ENCODE peak calls at places on chromosome 9, in four cellular contexts. G, K, D and F are unnamed samples.

GRCh38 chr9:104802906-104803305 is 39.0 kb downstream of the NIPSNAP3B start:
- DNase-seq in K (no peak), G (no peak), D (no peak), F (no peak)

GRCh38 chr9:95167998-95168397 is 149.5 kb downstream of the FANCC start:
- DNase-seq in K (peak; percentile 64), G (no peak), D (peak; percentile 70), F (peak; percentile 26)

GRCh38 chr9:107847977-107848376 is 358.4 kb upstream of the KLF4 start:
- DNase-seq in K (no peak), G (no peak), D (no peak), F (no peak)

GRCh38 chr9:125375820-125376219 is 114.2 kb downstream of the GAPVD1 start:
- DNase-seq in D (no peak), K (no peak), G (no peak), F (no peak)

GRCh38 chr9:96513622-96514021 is 63.7 kb downstream of the HABP4 start:
- DNase-seq in K (no peak), D (no peak), G (no peak), F (no peak)

GRCh38 chr9:127133739-127134167 is 11.3 kb upstream of the ANGPTL2 start:
- DNase-seq in K (no peak), G (peak; percentile 56), D (peak; percentile 80), F (no peak)

GRCh38 chr9:76153902-76154629 is 240.2 kb downstream of the RFK start:
- DNase-seq in D (no peak), G (no peak), K (no peak), F (no peak)

GRCh38 chr9:93612796-93613154 is 36.4 kb downstream of the PHF2 start:
- DNase-seq in D (peak; percentile 50), G (no peak), K (no peak), F (peak; percentile 33)

GRCh38 chr9:126347911-126348760 is 21.5 kb downstream of the MVB12B start:
- DNase-seq in K (no peak), D (no peak), G (no peak), F (no peak)

GRCh38 chr9:73141282-73141681 is 10.4 kb upstream of the ANXA1 start:
- DNase-seq in G (no peak), D (no peak), K (no peak), F (no peak)

GRCh38 chr9:131411719-131412681 is 18.1 kb downstream of the PRRC2B start:
- DNase-seq in G (no peak), D (no peak), K (no peak), F (no peak)

GRCh38 chr9:131409458-131409992 is 15.6 kb downstream of the PRRC2B start:
- DNase-seq in D (no peak), K (no peak), G (no peak), F (no peak)

GRCh38 chr9:131406567-131407436 is 12.9 kb downstream of the PRRC2B start:
- DNase-seq in G (no peak), K (no peak), D (no peak), F (no peak)

GRCh38 chr9:131407717-131408195 is 13.9 kb downstream of the PRRC2B start:
- DNase-seq in G (peak; percentile 30), D (no peak), K (no peak), F (no peak)

GRCh38 chr9:131410051-131410491 is 16.2 kb downstream of the PRRC2B start:
- DNase-seq in D (no peak), G (no peak), K (peak; percentile 51), F (no peak)
- H3K36me3 ChIP-seq in D (no peaks in the 10 kb centered on the region), G (peaks cover 5% of the 10 kb centered on the region), K (peaks cover 39% of the 10 kb centered on the region), F (peaks cover 5% of the 10 kb centered on the region)

GRCh38 chr9:71685988-71686387 is 82.3 kb downstream of the CEMIP2 start:
- DNase-seq in G (no peak), K (peak; percentile 6), D (no peak), F (no peak)

GRCh38 chr9:71681708-71682268 is 86.5 kb downstream of the CEMIP2 start:
- DNase-seq in D (no peak), K (no peak), G (no peak), F (no peak)

GRCh38 chr9:71684566-71684965 is 83.7 kb downstream of the CEMIP2 start:
- DNase-seq in G (no peak), K (no peak), D (no peak), F (no peak)

GRCh38 chr9:71683598-71684235 is 84.6 kb downstream of the CEMIP2 start:
- DNase-seq in G (no peak), K (no peak), D (peak; percentile 68), F (no peak)

DNA sequence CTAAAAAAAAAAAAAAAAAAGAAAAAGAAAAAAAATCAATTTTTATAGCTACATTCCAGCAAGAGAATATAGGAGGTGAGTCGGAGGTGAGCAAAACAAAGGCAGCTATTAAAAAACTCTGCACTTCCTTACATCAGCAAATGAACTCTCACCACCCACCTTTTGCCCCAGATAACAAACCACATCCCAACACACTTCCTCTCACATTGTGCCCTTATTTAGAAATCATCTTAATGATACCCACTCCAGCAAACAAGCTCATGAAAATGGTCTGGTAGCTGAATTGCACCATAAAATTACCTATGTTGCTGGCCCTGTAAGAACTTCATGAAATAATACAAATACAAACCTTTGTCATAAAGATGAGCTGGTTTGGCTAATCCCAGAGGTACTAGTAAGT is 82.9 kb downstream of the CEMIP2 start:
- DNase-seq in K (peak; percentile 42), G (no peak), D (no peak), F (no peak)
- H3K4me3 ChIP-seq in K (no peak overlapping the region), G (no peak overlapping the region), D (no peak overlapping the region), F (no peak overlapping the region)

DNA sequence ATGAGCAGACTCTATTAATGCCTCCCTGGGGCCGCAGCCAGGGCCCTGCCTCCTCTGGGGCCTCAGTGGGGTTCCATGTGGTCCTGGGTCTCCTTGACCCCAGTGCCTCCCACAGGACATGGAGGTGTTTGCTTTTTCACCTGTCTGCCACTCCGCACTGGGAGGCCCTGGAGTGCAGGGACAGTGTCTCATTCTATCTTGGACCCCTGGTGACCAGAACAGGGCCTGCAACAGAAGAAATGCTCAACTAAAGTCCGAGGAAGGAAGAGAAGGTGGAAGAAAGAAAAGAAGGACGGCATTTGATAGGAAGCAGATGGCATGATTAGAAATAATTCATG is 243.2 kb downstream of the CDK5RAP2 start:
- DNase-seq in D (peak; percentile 34), G (no peak), K (no peak), F (no peak)
- TF ChIP-seq CTCF in D (no peak), G (no peak), K (no peak), F (no peak)

GRCh38 chr9:726005-726404 is 115.5 kb upstream of the DMRT1 start:
- DNase-seq in D (no peak), G (no peak), K (no peak), F (no peak)
- H3K36me3 ChIP-seq in D (peaks cover 26% of the 10 kb centered on the region), G (peaks cover 27% of the 10 kb centered on the region), K (no peaks in the 10 kb centered on the region), F (no peaks in the 10 kb centered on the region)

GRCh38 chr9:128218172-128218517 is 15.0 kb downstream of the DNM1 start:
- DNase-seq in K (no peak), D (no peak), G (no peak), F (no peak)
- H3K4me3 ChIP-seq in K (no peak overlapping the region), D (peak overlapping the region; percentile 44), G (no peak overlapping the region), F (peak overlapping the region; percentile 63)

DNA sequence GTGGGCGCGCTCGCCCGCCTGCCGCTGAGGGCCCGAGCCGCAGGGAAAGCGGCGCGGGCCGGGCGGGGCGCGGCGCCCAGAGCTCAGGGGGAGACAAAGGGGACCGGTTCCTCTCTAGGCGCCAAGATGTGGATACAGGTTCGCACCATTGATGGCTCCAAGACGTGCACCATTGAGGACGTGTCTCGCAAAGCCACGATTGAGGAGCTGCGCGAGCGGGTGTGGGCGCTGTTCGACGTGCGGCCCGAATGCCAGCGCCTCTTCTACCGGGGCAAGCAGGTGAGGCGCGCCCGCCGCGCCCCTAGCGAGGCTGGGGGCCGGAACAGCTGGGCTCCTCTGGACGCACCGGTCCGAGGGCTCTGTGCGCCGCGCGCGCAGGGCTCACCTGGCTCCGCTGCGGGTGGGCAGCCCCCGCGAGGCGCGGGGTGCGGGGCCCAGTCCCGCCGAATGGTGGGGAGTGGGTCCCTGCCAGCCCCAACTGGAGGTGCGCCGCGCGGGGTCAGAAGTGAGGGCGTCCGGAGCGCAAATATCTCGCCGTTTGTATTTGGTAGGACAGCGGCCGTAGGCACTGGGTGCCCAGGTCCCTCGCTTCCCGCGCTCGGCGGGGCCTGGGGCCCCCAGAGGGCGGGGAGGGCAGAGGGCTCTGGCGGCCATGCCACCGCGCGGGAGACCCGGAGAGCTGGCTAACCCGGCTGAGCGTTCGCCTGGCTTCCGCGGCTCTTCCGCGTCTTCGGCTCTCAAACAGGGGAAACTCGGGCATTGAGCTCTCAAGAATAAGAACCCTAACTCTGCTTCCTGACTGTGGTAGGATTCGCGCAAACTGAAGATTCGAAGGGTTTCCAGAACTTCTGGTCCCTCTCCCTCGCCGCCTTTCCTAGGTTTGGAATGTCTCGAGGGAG is 615 bp downstream of the UHRF2 start:
- DNase-seq in D (no peak), G (peak; percentile 38), K (peak; percentile 37), F (peak; percentile 59)
- TF ChIP-seq CTCF in D (no peak), G (no peak), K (no peak), F (no peak)

GRCh38 chr9:111366978-111367377 is 37.0 kb upstream of the OR2K2 start:
- DNase-seq in G (no peak), D (no peak), K (no peak), F (no peak)

GRCh38 chr9:111375817-111376564 is 46.0 kb upstream of the OR2K2 start:
- DNase-seq in G (no peak), D (no peak), K (no peak), F (no peak)

GRCh38 chr9:111375062-111375461 is 45.0 kb upstream of the OR2K2 start:
- DNase-seq in D (no peak), G (no peak), K (no peak), F (no peak)

DNA sequence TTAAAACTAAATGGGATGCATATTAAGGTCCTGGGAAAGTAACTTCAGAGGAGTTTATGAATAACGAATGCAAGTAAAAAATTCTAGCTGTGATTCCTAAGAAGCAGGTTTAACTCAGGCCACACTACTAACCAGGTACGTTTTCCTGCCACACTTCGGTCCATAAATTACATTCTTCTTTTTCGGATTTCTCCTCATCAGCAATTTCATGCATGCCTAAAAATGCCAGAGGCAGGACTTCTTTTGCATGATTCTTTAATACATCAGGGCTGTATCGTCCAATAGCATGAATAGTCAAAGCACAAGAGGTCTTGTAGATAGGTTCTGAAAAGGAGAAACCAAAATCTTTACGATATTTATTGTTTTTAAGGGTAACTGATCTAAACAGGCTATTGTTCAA is 42.3 kb upstream of the OR2K2 start:
- DNase-seq in K (no peak), D (no peak), G (no peak), F (no peak)
- H3K36me3 ChIP-seq in K (no peaks in the 10 kb centered on the region), D (peaks cover 89% of the 10 kb centered on the region), G (peaks cover 95% of the 10 kb centered on the region), F (peaks cover 14% of the 10 kb centered on the region)

DNA sequence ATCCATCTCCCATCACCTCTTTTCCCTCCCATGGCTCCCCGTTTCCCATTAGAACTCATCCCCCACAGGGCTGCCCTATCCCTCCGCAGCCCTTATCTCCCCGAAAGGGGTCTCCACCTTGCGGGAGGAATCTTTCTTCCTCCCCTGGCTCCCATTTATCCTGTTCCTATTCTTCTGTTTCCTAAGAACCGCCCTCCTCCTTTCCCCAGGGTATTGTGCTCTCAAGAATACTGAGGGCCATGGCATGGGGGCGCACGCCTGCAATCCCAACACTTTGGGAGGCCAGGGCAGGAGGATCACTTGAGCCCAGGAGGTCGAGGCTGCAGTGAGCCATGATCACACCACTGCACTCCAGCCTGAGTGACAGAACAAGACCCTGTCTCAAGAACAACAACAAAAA is 665 bp downstream of the CD72 start:
- DNase-seq in D (no peak), G (no peak), K (no peak), F (no peak)
- H3K4me3 ChIP-seq in D (peak overlapping the region; percentile 50), G (peak overlapping the region; percentile 14), K (peak overlapping the region; percentile 54), F (peak overlapping the region; percentile 43)

GRCh38 chr9:137062384-137062783 is 8.0 kb downstream of the SAPCD2 start:
- DNase-seq in G (no peak), K (no peak), D (no peak), F (no peak)
- TF ChIP-seq CTCF in G (no peak), K (no peak), D (no peak), F (no peak)